ENCODE peak calls at places on chromosomes 2 and 18, in four cellular contexts. X is Peyer's patch, Q is NCI-H460, S is T-helper 1 cell. U is an unnamed sample.

GRCh38 chr2:96546797-96547196 is 10.2 kb downstream of the ARID5A start:
- DNase-seq in X (no peak), Q (no peak), S (no peak), U (no peak)

GRCh38 chr2:38274286-38275276 is 102.5 kb downstream of the ATL2 start:
- DNase-seq in Q (peak; percentile 83), X (no peak), S (peak; percentile 63), U (no peak)

GRCh38 chr2:241068942-241069810 is 32.9 kb downstream of the MTERF4 start:
- DNase-seq in S (no peak), X (peak; percentile 6), Q (no peak), U (no peak)

GRCh38 chr18:22032392-22032961 is 136.9 kb upstream of the GATA6 start:
- DNase-seq in X (no peak), Q (peak; percentile 14), S (no peak), U (no peak)

GRCh38 chr2:88999365-88999764 is 307.9 kb downstream of the RPIA start:
- DNase-seq in Q (no peak), S (no peak), X (no peak), U (no peak)

GRCh38 chr2:38522754-38523349 is 79.9 kb downstream of the HNRNPLL start:
- DNase-seq in Q (no peak), S (no peak), X (no peak), U (no peak)

GRCh38 chr18:39776766-39777165 is 2178.3 kb upstream of the PIK3C3 start:
- DNase-seq in S (no peak), Q (no peak), X (no peak), U (no peak)

GRCh38 chr18:41966943-41967342 is 11.9 kb downstream of the PIK3C3 start:
- DNase-seq in Q (no peak), X (no peak), S (no peak), U (no peak)

GRCh38 chr2:3651686-3652516 is 6.1 kb upstream of the ALLC start:
- DNase-seq in Q (no peak), S (peak; percentile 61), X (peak; percentile 70), U (no peak)

GRCh38 chr2:234666911-234667310 is 170.0 kb upstream of the ARL4C start:
- DNase-seq in S (no peak), X (no peak), Q (no peak), U (no peak)

GRCh38 chr2:61288070-61288841 is 126.3 kb downstream of the C2orf74 start:
- DNase-seq in S (no peak), Q (peak; percentile 69), X (no peak), U (no peak)

GRCh38 chr2:215971671-215972070 is 41.7 kb downstream of the MREG start:
- DNase-seq in X (no peak), Q (no peak), S (no peak), U (no peak)

GRCh38 chr2:204226305-204226861 is 289.8 kb downstream of the ICOS start:
- DNase-seq in X (no peak), S (no peak), Q (no peak), U (no peak)

GRCh38 chr18:48003426-48004349 is 73.2 kb upstream of the SMAD2 start:
- DNase-seq in S (no peak), X (no peak), Q (peak; percentile 98), U (no peak)

GRCh38 chr2:15901095-15901807 is 39.1 kb upstream of the MYCN start:
- DNase-seq in Q (no peak), X (no peak), S (no peak), U (no peak)

GRCh38 chr2:188668017-188668663 is 306.0 kb upstream of the COL3A1 start:
- DNase-seq in X (no peak), Q (no peak), S (no peak), U (no peak)

GRCh38 chr18:78378403-78378802 is 601.2 kb upstream of the SALL3 start:
- DNase-seq in X (no peak), Q (no peak), S (no peak), U (no peak)

GRCh38 chr2:149421791-149422190 is 91.4 kb downstream of the LYPD6 start:
- DNase-seq in X (no peak), Q (no peak), S (no peak), U (no peak)

GRCh38 chr2:133338224-133338623 is 230.0 kb downstream of the NCKAP5 start:
- DNase-seq in S (no peak), Q (no peak), X (no peak), U (no peak)

GRCh38 chr2:207284556-207285450 is 119.1 kb upstream of the KLF7 start:
- DNase-seq in Q (no peak), X (no peak), S (no peak), U (no peak)

GRCh38 chr2:32688511-32688910 is 60.7 kb downstream of the TTC27 start:
- DNase-seq in X (no peak), Q (no peak), S (no peak), U (no peak)

GRCh38 chr2:148519013-148519412 is 125.5 kb upstream of the EPC2 start:
- DNase-seq in X (no peak), S (no peak), Q (no peak), U (no peak)

GRCh38 chr18:51100371-51101000 is 70.5 kb downstream of the SMAD4 start:
- DNase-seq in X (no peak), Q (no peak), S (no peak), U (no peak)

GRCh38 chr2:223944166-223944703 is 900 bp downstream of the WDFY1 start:
- DNase-seq in S (no peak), X (peak; percentile 41), Q (no peak), U (peak; percentile 50)

GRCh38 chr2:132969371-132969985 is 299.5 kb upstream of the LYPD1 start:
- DNase-seq in X (no peak), Q (no peak), S (no peak), U (no peak)

GRCh38 chr2:207045531-207045930 is 106.2 kb downstream of the CPO start:
- DNase-seq in S (no peak), X (no peak), Q (no peak), U (no peak)

GRCh38 chr2:20419007-20419576 is 27.8 kb upstream of the RHOB start:
- DNase-seq in S (no peak), X (no peak), Q (no peak), U (no peak)

GRCh38 chr2:231104115-231104713 is 20.6 kb downstream of the HTR2B start:
- DNase-seq in S (peak; percentile 47), X (peak; percentile 38), Q (peak; percentile 64), U (no peak)

GRCh38 chr2:163467206-163467605 is 268.6 kb downstream of the FIGN start:
- DNase-seq in Q (no peak), X (no peak), S (no peak), U (no peak)

GRCh38 chr2:176129013-176129796 is at the start of gene HOXD8:
- DNase-seq in Q (peak; percentile 60), X (no peak), S (no peak), U (no peak)

GRCh38 chr2:102114290-102114721 is 28.2 kb upstream of the IL1R1 start:
- DNase-seq in Q (no peak), X (no peak), S (peak; percentile 20), U (no peak)

GRCh38 chr2:85886585-85886984 is 2.2 kb downstream of the ST3GAL5 start:
- DNase-seq in S (no peak), Q (no peak), X (no peak), U (peak; percentile 59)